ENCODE peak calls at places on chromosome 21, in nine cellular contexts. One of them, this sample, is unnamed.

GRCh38 chr21:36065497-36066036 is 4.3 kb upstream of the CBR1 start:
- DNase-seq in vagina: no peak
- DNase-seq in spleen: no peak
- DNase-seq in stomach: no peak
- DNase-seq in transverse colon: no peak
- DNase-seq in breast epithelium: no peak
- DNase-seq in suprapubic skin: no peak
- DNase-seq in K562: peak
- DNase-seq in prostate gland: no peak
- DNase-seq in this sample: no peak

GRCh38 chr21:38950388-38951094 is 144.8 kb downstream of the ETS2 start:
- DNase-seq in transverse colon: peak
- DNase-seq in stomach: peak
- DNase-seq in suprapubic skin: no peak
- DNase-seq in prostate gland: peak
- DNase-seq in spleen: no peak
- DNase-seq in breast epithelium: no peak
- DNase-seq in vagina: no peak
- DNase-seq in K562: no peak
- DNase-seq in this sample: no peak

GRCh38 chr21:32359719-32360260 is 33.0 kb downstream of the URB1 start:
- DNase-seq in transverse colon: no peak
- DNase-seq in stomach: no peak
- DNase-seq in prostate gland: no peak
- DNase-seq in K562: peak
- DNase-seq in suprapubic skin: peak
- DNase-seq in spleen: no peak
- DNase-seq in breast epithelium: no peak
- DNase-seq in vagina: no peak
- DNase-seq in this sample: no peak

GRCh38 chr21:33666153-33666552 is 23.9 kb downstream of the ITSN1 start:
- DNase-seq in prostate gland: no peak
- DNase-seq in transverse colon: no peak
- DNase-seq in stomach: no peak
- DNase-seq in spleen: no peak
- DNase-seq in vagina: no peak
- DNase-seq in breast epithelium: no peak
- DNase-seq in suprapubic skin: no peak
- DNase-seq in K562: no peak
- DNase-seq in this sample: no peak

GRCh38 chr21:32423320-32423719 is 10.8 kb downstream of the EVA1C start:
- DNase-seq in prostate gland: no peak
- DNase-seq in spleen: no peak
- DNase-seq in K562: no peak
- DNase-seq in suprapubic skin: no peak
- DNase-seq in vagina: no peak
- DNase-seq in breast epithelium: no peak
- DNase-seq in stomach: no peak
- DNase-seq in transverse colon: no peak
- DNase-seq in this sample: no peak

GRCh38 chr21:46152939-46153258 is 2.5 kb downstream of the FTCD start:
- DNase-seq in spleen: peak
- DNase-seq in breast epithelium: peak
- DNase-seq in vagina: no peak
- DNase-seq in K562: no peak
- DNase-seq in transverse colon: no peak
- DNase-seq in stomach: no peak
- DNase-seq in prostate gland: no peak
- DNase-seq in suprapubic skin: peak
- DNase-seq in this sample: no peak

GRCh38 chr21:22438428-22439086 is 1440.3 kb downstream of the NCAM2 start:
- DNase-seq in suprapubic skin: no peak
- DNase-seq in vagina: no peak
- DNase-seq in spleen: no peak
- DNase-seq in breast epithelium: no peak
- DNase-seq in transverse colon: no peak
- DNase-seq in stomach: no peak
- DNase-seq in prostate gland: no peak
- DNase-seq in K562: no peak
- DNase-seq in this sample: no peak

GRCh38 chr21:46345861-46346260 is 21.9 kb downstream of the PCNT start:
- DNase-seq in vagina: no peak
- DNase-seq in prostate gland: no peak
- DNase-seq in transverse colon: no peak
- DNase-seq in breast epithelium: no peak
- DNase-seq in suprapubic skin: no peak
- DNase-seq in K562: no peak
- DNase-seq in stomach: no peak
- DNase-seq in spleen: no peak
- DNase-seq in this sample: no peak

GRCh38 chr21:15445327-15445726 is 284.5 kb upstream of the USP25 start:
- DNase-seq in K562: no peak
- DNase-seq in stomach: no peak
- DNase-seq in vagina: no peak
- DNase-seq in suprapubic skin: no peak
- DNase-seq in prostate gland: no peak
- DNase-seq in spleen: no peak
- DNase-seq in breast epithelium: no peak
- DNase-seq in transverse colon: no peak
- DNase-seq in this sample: no peak

DNA sequence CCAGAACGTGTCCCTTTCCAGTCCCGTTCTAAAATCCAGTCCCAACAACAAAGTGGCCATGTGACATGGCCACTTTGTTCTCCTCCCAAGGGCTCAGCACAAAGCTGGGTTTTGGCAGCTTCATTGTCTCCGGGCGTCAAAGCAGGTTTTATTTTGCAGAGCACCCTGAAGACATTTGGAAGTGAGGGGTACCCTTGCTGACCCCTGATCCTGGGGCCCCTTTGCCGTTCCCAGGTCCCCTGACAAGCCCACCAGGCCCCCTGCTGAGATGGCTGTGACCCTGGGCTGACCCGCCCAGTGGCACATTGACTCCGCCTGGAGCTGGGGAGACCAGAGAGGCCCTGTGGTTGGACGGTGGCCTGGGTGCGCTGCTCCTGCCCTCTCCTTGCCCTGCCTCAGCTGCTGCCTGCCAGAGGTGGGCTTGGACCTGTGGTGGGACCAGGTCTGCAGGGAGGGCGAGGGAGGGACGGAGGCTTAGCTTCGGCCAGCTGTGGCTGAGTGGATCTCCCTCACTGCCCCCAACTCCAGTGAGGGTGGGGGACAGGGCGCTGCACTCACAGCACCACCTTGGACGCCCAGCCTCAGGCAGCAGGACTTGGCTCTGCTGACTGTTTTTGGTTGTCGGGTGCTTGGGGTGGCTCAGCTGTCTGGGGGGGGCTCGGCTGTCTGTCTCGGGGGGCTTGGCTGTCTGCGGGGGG is 4.3 kb downstream of the PFKL start:
- DNase-seq in vagina: no peak
- DNase-seq in transverse colon: peak
- DNase-seq in spleen: no peak
- DNase-seq in breast epithelium: no peak
- DNase-seq in suprapubic skin: no peak
- DNase-seq in prostate gland: no peak
- DNase-seq in stomach: no peak
- DNase-seq in K562: no peak
- DNase-seq in this sample: no peak
- TF ChIP-seq POLR2AphosphoS5 in vagina: no peak
- TF ChIP-seq POLR2AphosphoS5 in transverse colon: no peak
- TF ChIP-seq POLR2AphosphoS5 in spleen: peak
- TF ChIP-seq POLR2AphosphoS5 in breast epithelium: no peak
- TF ChIP-seq POLR2AphosphoS5 in suprapubic skin: no peak
- TF ChIP-seq POLR2AphosphoS5 in prostate gland: no peak
- TF ChIP-seq POLR2AphosphoS5 in stomach: no peak
- TF ChIP-seq POLR2AphosphoS5 in K562: no peak
- TF ChIP-seq POLR2AphosphoS5 in this sample: no peak

DNA sequence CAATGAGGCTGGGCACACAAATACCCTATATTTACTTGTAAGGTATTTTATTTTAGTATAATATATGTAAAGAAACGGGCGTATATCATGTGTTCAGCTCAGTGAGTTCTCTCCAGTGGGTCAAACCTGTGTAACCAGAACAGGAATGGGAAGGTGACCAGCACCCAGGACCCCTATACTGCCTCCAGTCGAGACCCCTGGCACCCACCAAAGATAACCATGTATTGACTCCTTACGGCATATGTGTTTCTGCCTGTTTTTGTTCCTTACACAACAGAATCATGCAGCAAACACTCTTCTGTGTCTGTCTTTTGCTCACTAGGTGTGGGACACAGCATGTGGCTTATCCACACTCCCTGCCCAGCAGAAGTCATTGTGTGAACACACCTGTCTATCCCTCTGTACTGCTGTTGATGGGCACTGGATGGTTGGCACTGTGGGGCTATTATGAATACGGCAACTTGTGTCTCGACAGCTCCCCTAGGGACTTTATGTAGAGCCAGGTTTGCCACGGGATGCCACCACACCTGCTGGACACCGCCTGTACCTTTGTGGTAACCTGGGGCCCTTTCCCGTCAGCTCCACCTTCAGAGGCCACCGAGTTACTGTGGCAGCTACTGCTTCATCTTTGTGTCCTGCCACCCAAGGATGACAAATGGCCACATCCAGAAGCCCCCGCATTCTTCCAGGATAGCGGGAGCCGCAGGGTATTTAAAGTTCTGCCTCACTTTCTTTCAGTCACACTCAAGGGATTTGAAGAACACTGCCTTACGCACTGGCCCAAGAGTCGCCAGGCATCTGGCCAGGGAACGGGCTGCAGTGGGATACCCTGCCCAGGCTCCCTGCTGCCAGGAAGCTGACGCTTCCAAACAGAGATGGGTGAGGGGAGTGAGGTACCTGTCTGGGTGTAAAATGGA is 23.5 kb upstream of the C2CD2 start:
- DNase-seq in suprapubic skin: no peak
- DNase-seq in stomach: no peak
- DNase-seq in transverse colon: no peak
- DNase-seq in prostate gland: no peak
- DNase-seq in K562: no peak
- DNase-seq in breast epithelium: no peak
- DNase-seq in spleen: no peak
- DNase-seq in vagina: no peak
- DNase-seq in this sample: peak
- H3K27ac ChIP-seq in suprapubic skin: no peak
- H3K27ac ChIP-seq in stomach: no peak
- H3K27ac ChIP-seq in transverse colon: no peak
- H3K27ac ChIP-seq in prostate gland: no peak
- H3K27ac ChIP-seq in K562: no peak
- H3K27ac ChIP-seq in breast epithelium: no peak
- H3K27ac ChIP-seq in spleen: no peak
- H3K27ac ChIP-seq in vagina: no peak
- H3K27ac ChIP-seq in this sample: no peak

DNA sequence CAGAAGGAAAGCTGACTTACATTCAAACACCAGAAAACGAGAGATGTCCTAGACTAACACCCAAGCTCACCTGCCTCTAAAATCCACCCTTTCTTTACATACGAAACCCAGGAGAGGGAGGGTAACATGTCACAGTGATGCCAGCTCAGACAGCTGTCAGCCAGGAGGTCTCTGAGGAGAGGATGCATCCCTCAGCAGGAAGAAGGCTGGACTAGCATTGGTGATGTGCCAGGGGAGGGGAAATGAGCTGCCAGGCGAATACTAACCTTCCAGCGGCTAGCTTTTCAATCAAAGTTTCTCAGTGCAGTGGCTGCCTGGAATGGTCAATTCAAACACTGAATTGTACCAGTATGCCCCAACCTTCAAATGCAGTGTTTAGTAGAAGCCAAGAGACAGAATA is 3.6 kb upstream of the UBE2G2 start:
- DNase-seq in suprapubic skin: no peak
- DNase-seq in prostate gland: no peak
- DNase-seq in vagina: no peak
- DNase-seq in stomach: no peak
- DNase-seq in breast epithelium: no peak
- DNase-seq in spleen: no peak
- DNase-seq in K562: no peak
- DNase-seq in transverse colon: no peak
- DNase-seq in this sample: no peak
- TF ChIP-seq POLR2AphosphoS5 in suprapubic skin: no peak
- TF ChIP-seq POLR2AphosphoS5 in prostate gland: no peak
- TF ChIP-seq POLR2AphosphoS5 in vagina: no peak
- TF ChIP-seq POLR2AphosphoS5 in stomach: no peak
- TF ChIP-seq POLR2AphosphoS5 in breast epithelium: no peak
- TF ChIP-seq POLR2AphosphoS5 in spleen: no peak
- TF ChIP-seq POLR2AphosphoS5 in K562: no peak
- TF ChIP-seq POLR2AphosphoS5 in transverse colon: no peak
- TF ChIP-seq POLR2AphosphoS5 in this sample: no peak

GRCh38 chr21:27693376-27693775 is 726.5 kb upstream of the ADAMTS5 start:
- DNase-seq in transverse colon: no peak
- DNase-seq in stomach: no peak
- DNase-seq in suprapubic skin: no peak
- DNase-seq in breast epithelium: no peak
- DNase-seq in spleen: no peak
- DNase-seq in prostate gland: no peak
- DNase-seq in vagina: no peak
- DNase-seq in K562: no peak
- DNase-seq in this sample: no peak
- H3K27ac ChIP-seq in transverse colon: no peak
- H3K27ac ChIP-seq in stomach: no peak
- H3K27ac ChIP-seq in suprapubic skin: no peak
- H3K27ac ChIP-seq in breast epithelium: peak
- H3K27ac ChIP-seq in spleen: no peak
- H3K27ac ChIP-seq in prostate gland: no peak
- H3K27ac ChIP-seq in vagina: no peak
- H3K27ac ChIP-seq in K562: no peak
- H3K27ac ChIP-seq in this sample: no peak

GRCh38 chr21:35016517-35017188 is 32.4 kb downstream of the RUNX1 start:
- DNase-seq in spleen: no peak
- DNase-seq in transverse colon: no peak
- DNase-seq in stomach: no peak
- DNase-seq in prostate gland: no peak
- DNase-seq in breast epithelium: no peak
- DNase-seq in K562: no peak
- DNase-seq in suprapubic skin: no peak
- DNase-seq in vagina: peak
- DNase-seq in this sample: no peak
- TF ChIP-seq POLR2AphosphoS5 in spleen: no peak
- TF ChIP-seq POLR2AphosphoS5 in transverse colon: no peak
- TF ChIP-seq POLR2AphosphoS5 in stomach: no peak
- TF ChIP-seq POLR2AphosphoS5 in prostate gland: no peak
- TF ChIP-seq POLR2AphosphoS5 in breast epithelium: no peak
- TF ChIP-seq POLR2AphosphoS5 in K562: no peak
- TF ChIP-seq POLR2AphosphoS5 in suprapubic skin: no peak
- TF ChIP-seq POLR2AphosphoS5 in vagina: no peak
- TF ChIP-seq POLR2AphosphoS5 in this sample: no peak

GRCh38 chr21:26884436-26884835 is 39.2 kb upstream of the ADAMTS1 start:
- DNase-seq in breast epithelium: no peak
- DNase-seq in spleen: no peak
- DNase-seq in vagina: no peak
- DNase-seq in K562: no peak
- DNase-seq in transverse colon: no peak
- DNase-seq in suprapubic skin: no peak
- DNase-seq in stomach: no peak
- DNase-seq in prostate gland: no peak
- DNase-seq in this sample: no peak
- H3K27ac ChIP-seq in breast epithelium: no peak
- H3K27ac ChIP-seq in spleen: no peak
- H3K27ac ChIP-seq in vagina: no peak
- H3K27ac ChIP-seq in K562: no peak
- H3K27ac ChIP-seq in transverse colon: no peak
- H3K27ac ChIP-seq in suprapubic skin: no peak
- H3K27ac ChIP-seq in stomach: no peak
- H3K27ac ChIP-seq in prostate gland: no peak
- H3K27ac ChIP-seq in this sample: no peak

GRCh38 chr21:42048870-42049577 is 22.1 kb upstream of the UMODL1 start:
- DNase-seq in spleen: peak
- DNase-seq in transverse colon: no peak
- DNase-seq in vagina: no peak
- DNase-seq in stomach: no peak
- DNase-seq in breast epithelium: no peak
- DNase-seq in prostate gland: no peak
- DNase-seq in K562: no peak
- DNase-seq in suprapubic skin: no peak
- DNase-seq in this sample: no peak
- TF ChIP-seq POLR2AphosphoS5 in spleen: no peak
- TF ChIP-seq POLR2AphosphoS5 in transverse colon: no peak
- TF ChIP-seq POLR2AphosphoS5 in vagina: no peak
- TF ChIP-seq POLR2AphosphoS5 in stomach: no peak
- TF ChIP-seq POLR2AphosphoS5 in breast epithelium: no peak
- TF ChIP-seq POLR2AphosphoS5 in prostate gland: no peak
- TF ChIP-seq POLR2AphosphoS5 in K562: no peak
- TF ChIP-seq POLR2AphosphoS5 in suprapubic skin: no peak
- TF ChIP-seq POLR2AphosphoS5 in this sample: no peak

This sample was measured in esophagus muscularis mucosa.